ENCODE peak calls at places on chromosomes 7 and 10, in five cellular contexts. W is iPS-NIHi11; I is ecto neural progenitor cell; V is CD4-positive, CD25-positive, alpha-beta regulatory T cell; R is GM23338. Z is an unnamed sample.
A peak's percentile ranks its signal among the peaks of the same experiment; 100 is the strongest.

GRCh38 chr10:58179238-58179637 is 88.5 kb downstream of the IPMK start:
- DNase-seq in R (no peak), V (no peak), W (no peak), I (no peak), Z (no peak)

GRCh38 chr7:159137906-159138305 is 6.8 kb downstream of the VIPR2 start:
- DNase-seq in W (no peak), V (no peak), R (no peak), I (no peak), Z (no peak)

GRCh38 chr7:130959743-130960207 is 225.8 kb upstream of the KLF14 start:
- DNase-seq in I (no peak), V (no peak), R (peak; percentile 70), W (no peak), Z (peak; percentile 29)

GRCh38 chr10:49357895-49358294 is 38.0 kb downstream of the DRGX start:
- DNase-seq in V (no peak), I (no peak), R (no peak), W (no peak), Z (no peak)

GRCh38 chr10:92291610-92291859 is 568 bp downstream of the MARCHF5 start:
- DNase-seq in I (no peak), R (no peak), V (no peak), W (no peak), Z (no peak)

GRCh38 chr7:157320607-157320979 is 16.2 kb upstream of the DNAJB6 start:
- DNase-seq in I (no peak), V (no peak), W (no peak), R (no peak), Z (peak; percentile 29)

GRCh38 chr7:116576350-116577319 is 51.8 kb downstream of the CAV1 start:
- DNase-seq in I (no peak), R (no peak), W (no peak), V (no peak), Z (peak; percentile 58)

GRCh38 chr7:74174606-74175082 is 488 bp downstream of the EIF4H start:
- DNase-seq in I (peak; percentile 69), R (peak; percentile 65), W (peak; percentile 57), V (no peak), Z (peak; percentile 41)

GRCh38 chr10:32377458-32378370 is 30.8 kb upstream of the EPC1 start:
- DNase-seq in V (peak; percentile 78), W (no peak), R (no peak), I (no peak), Z (peak; percentile 29)

GRCh38 chr7:131224996-131225395 is 102.7 kb upstream of the MKLN1 start:
- DNase-seq in R (no peak), V (no peak), W (no peak), I (no peak), Z (no peak)

GRCh38 chr10:87625658-87626057 is 34.0 kb upstream of the PAPSS2 start:
- DNase-seq in R (peak; percentile 69), W (no peak), I (no peak), V (no peak), Z (no peak)

GRCh38 chr7:67470256-67470751 is 473.7 kb downstream of the TYW1 start:
- DNase-seq in V (no peak), I (peak; percentile 64), W (no peak), R (no peak), Z (no peak)

GRCh38 chr10:89389254-89389653 is 3.2 kb upstream of the IFIT1 start:
- DNase-seq in W (no peak), I (no peak), V (peak; percentile 30), R (peak; percentile 66), Z (no peak)

GRCh38 chr10:70551491-70551890 is 51.0 kb downstream of the PRF1 start:
- DNase-seq in I (no peak), V (no peak), R (no peak), W (no peak), Z (no peak)

GRCh38 chr10:86523348-86523747 is 1.8 kb upstream of the WAPL start:
- DNase-seq in W (no peak), R (peak; percentile 32), V (no peak), I (no peak), Z (no peak)

GRCh38 chr10:32893431-32893830 is 64.6 kb downstream of the ITGB1 start:
- DNase-seq in R (peak; percentile 93), V (no peak), I (no peak), W (peak; percentile 56), Z (no peak)

GRCh38 chr10:13848530-13849425 is 262.0 kb downstream of the PRPF18 start:
- DNase-seq in I (no peak), W (no peak), R (no peak), V (no peak), Z (no peak)

GRCh38 chr10:7315906-7316305 is 94.9 kb downstream of the SFMBT2 start:
- DNase-seq in I (no peak), V (no peak), R (no peak), W (no peak), Z (no peak)

GRCh38 chr7:9148687-9149086 is 715.3 kb downstream of the NXPH1 start:
- DNase-seq in V (no peak), R (peak; percentile 66), I (no peak), W (no peak), Z (no peak)

GRCh38 chr10:4023997-4024396 is 239.0 kb upstream of the KLF6 start:
- DNase-seq in I (no peak), V (no peak), W (no peak), R (no peak), Z (no peak)

GRCh38 chr10:121928528-121928884 is 675 bp upstream of the ATE1 start:
- DNase-seq in I (no peak), W (no peak), R (no peak), V (no peak), Z (no peak)

Z was measured in AG08396.